ENCODE peak calls at places on chromosomes 6 and 20, in seven cellular contexts. One of them, this sample, is unnamed. For H3K4me1, the result is how much of the 10 kb centered on the place peaks cover.

GRCh38 chr20:10131612-10132345 is 86.9 kb upstream of the SNAP25 start:
- DNase-seq in adrenal gland: peak
- DNase-seq in A549: peak
- DNase-seq in gastrocnemius medialis: no peak
- DNase-seq in stomach: peak
- DNase-seq in cardiac muscle cell: peak
- DNase-seq in endodermal cell: peak
- DNase-seq in this sample: peak

GRCh38 chr20:37823276-37823980 is 79.5 kb upstream of the VSTM2L start:
- DNase-seq in A549: no peak
- DNase-seq in cardiac muscle cell: no peak
- DNase-seq in adrenal gland: no peak
- DNase-seq in gastrocnemius medialis: no peak
- DNase-seq in stomach: no peak
- DNase-seq in endodermal cell: no peak
- DNase-seq in this sample: no peak

GRCh38 chr6:44263357-44264100 is 1.8 kb downstream of the NFKBIE start:
- DNase-seq in endodermal cell: no peak
- DNase-seq in A549: peak
- DNase-seq in adrenal gland: no peak
- DNase-seq in gastrocnemius medialis: no peak
- DNase-seq in cardiac muscle cell: peak
- DNase-seq in stomach: no peak
- DNase-seq in this sample: peak

GRCh38 chr6:2990179-2990931 is 9.3 kb upstream of the NQO2 start:
- DNase-seq in adrenal gland: peak
- DNase-seq in cardiac muscle cell: peak
- DNase-seq in stomach: no peak
- DNase-seq in endodermal cell: peak
- DNase-seq in A549: no peak
- DNase-seq in gastrocnemius medialis: no peak
- DNase-seq in this sample: no peak

GRCh38 chr20:35311409-35311808 is 19.2 kb upstream of the FAM83C start:
- DNase-seq in gastrocnemius medialis: no peak
- DNase-seq in cardiac muscle cell: no peak
- DNase-seq in A549: no peak
- DNase-seq in endodermal cell: no peak
- DNase-seq in adrenal gland: no peak
- DNase-seq in stomach: no peak
- DNase-seq in this sample: no peak

GRCh38 chr6:32369678-32370077 is 2.0 kb downstream of the TSBP1 start:
- DNase-seq in adrenal gland: no peak
- DNase-seq in stomach: no peak
- DNase-seq in A549: peak
- DNase-seq in endodermal cell: no peak
- DNase-seq in cardiac muscle cell: peak
- DNase-seq in gastrocnemius medialis: no peak
- DNase-seq in this sample: no peak

GRCh38 chr6:24431045-24431451 is 28.3 kb downstream of the MRS2 start:
- DNase-seq in A549: peak
- DNase-seq in adrenal gland: no peak
- DNase-seq in cardiac muscle cell: peak
- DNase-seq in endodermal cell: peak
- DNase-seq in gastrocnemius medialis: no peak
- DNase-seq in stomach: no peak
- DNase-seq in this sample: no peak

GRCh38 chr6:37369321-37370196 is 15.8 kb downstream of the RNF8 start:
- DNase-seq in gastrocnemius medialis: no peak
- DNase-seq in endodermal cell: no peak
- DNase-seq in adrenal gland: no peak
- DNase-seq in A549: no peak
- DNase-seq in cardiac muscle cell: peak
- DNase-seq in stomach: no peak
- DNase-seq in this sample: no peak

GRCh38 chr6:45946887-45947286 is 68.8 kb downstream of the CLIC5 start:
- DNase-seq in adrenal gland: no peak
- DNase-seq in A549: no peak
- DNase-seq in stomach: no peak
- DNase-seq in gastrocnemius medialis: no peak
- DNase-seq in cardiac muscle cell: peak
- DNase-seq in endodermal cell: no peak
- DNase-seq in this sample: no peak

GRCh38 chr6:158763440-158764187 is 55.6 kb downstream of the EZR start:
- DNase-seq in cardiac muscle cell: no peak
- DNase-seq in stomach: no peak
- DNase-seq in A549: no peak
- DNase-seq in gastrocnemius medialis: no peak
- DNase-seq in adrenal gland: peak
- DNase-seq in endodermal cell: peak
- DNase-seq in this sample: no peak

GRCh38 chr20:34621383-34622367 is 55.2 kb downstream of the PIGU start:
- DNase-seq in gastrocnemius medialis: no peak
- DNase-seq in stomach: no peak
- DNase-seq in A549: peak
- DNase-seq in adrenal gland: no peak
- DNase-seq in cardiac muscle cell: peak
- DNase-seq in endodermal cell: peak
- DNase-seq in this sample: no peak

GRCh38 chr6:53603381-53604121 is 58.6 kb upstream of the GCLC start:
- DNase-seq in A549: no peak
- DNase-seq in adrenal gland: peak
- DNase-seq in cardiac muscle cell: peak
- DNase-seq in endodermal cell: no peak
- DNase-seq in stomach: no peak
- DNase-seq in gastrocnemius medialis: no peak
- DNase-seq in this sample: no peak

GRCh38 chr6:169241688-169242350 is 11.8 kb downstream of the THBS2 start:
- DNase-seq in gastrocnemius medialis: no peak
- DNase-seq in stomach: no peak
- DNase-seq in endodermal cell: no peak
- DNase-seq in adrenal gland: no peak
- DNase-seq in cardiac muscle cell: no peak
- DNase-seq in A549: no peak
- DNase-seq in this sample: no peak

GRCh38 chr6:113821445-113821844 is 35.7 kb upstream of the MARCKS start:
- DNase-seq in gastrocnemius medialis: no peak
- DNase-seq in A549: no peak
- DNase-seq in endodermal cell: no peak
- DNase-seq in cardiac muscle cell: no peak
- DNase-seq in adrenal gland: no peak
- DNase-seq in stomach: no peak
- DNase-seq in this sample: no peak

DNA sequence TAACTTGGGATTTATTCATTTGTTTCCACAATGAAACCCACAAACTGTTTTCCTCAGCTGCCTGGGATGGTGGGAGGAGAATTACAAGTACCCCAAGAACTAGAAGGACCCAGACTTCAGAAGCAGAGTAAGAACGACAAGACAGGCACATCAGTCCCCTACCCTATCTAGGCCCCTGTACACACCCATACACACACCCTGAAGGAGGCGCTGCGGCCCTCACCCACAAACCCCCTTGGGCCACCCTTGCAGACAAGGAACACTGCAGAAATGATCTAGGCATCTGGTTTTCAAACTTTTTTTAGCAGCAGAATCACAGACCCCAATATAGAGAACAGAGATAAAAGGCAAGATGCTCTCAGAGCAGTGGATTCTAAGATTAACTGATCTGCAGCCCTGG is 55.0 kb downstream of the TRERF1 start:
- DNase-seq in endodermal cell: peak
- DNase-seq in cardiac muscle cell: no peak
- DNase-seq in adrenal gland: no peak
- DNase-seq in gastrocnemius medialis: no peak
- DNase-seq in A549: no peak
- DNase-seq in stomach: no peak
- DNase-seq in this sample: no peak
- TF ChIP-seq CTCF in endodermal cell: peak
- TF ChIP-seq CTCF in cardiac muscle cell: peak
- TF ChIP-seq CTCF in adrenal gland: no peak
- TF ChIP-seq CTCF in gastrocnemius medialis: no peak
- TF ChIP-seq CTCF in A549: no peak
- TF ChIP-seq CTCF in stomach: no peak
- TF ChIP-seq CTCF in this sample: no peak

GRCh38 chr6:26301638-26302037 is 63.4 kb upstream of the BTN3A2 start:
- DNase-seq in gastrocnemius medialis: no peak
- DNase-seq in stomach: no peak
- DNase-seq in endodermal cell: no peak
- DNase-seq in cardiac muscle cell: no peak
- DNase-seq in adrenal gland: no peak
- DNase-seq in A549: no peak
- DNase-seq in this sample: no peak

GRCh38 chr6:26302941-26303559 is 61.9 kb upstream of the BTN3A2 start:
- DNase-seq in endodermal cell: no peak
- DNase-seq in gastrocnemius medialis: no peak
- DNase-seq in stomach: no peak
- DNase-seq in adrenal gland: no peak
- DNase-seq in cardiac muscle cell: no peak
- DNase-seq in A549: no peak
- DNase-seq in this sample: no peak

GRCh38 chr6:26305097-26305841 is 59.7 kb upstream of the BTN3A2 start:
- DNase-seq in gastrocnemius medialis: no peak
- DNase-seq in endodermal cell: peak
- DNase-seq in adrenal gland: peak
- DNase-seq in A549: no peak
- DNase-seq in stomach: peak
- DNase-seq in cardiac muscle cell: peak
- DNase-seq in this sample: peak

GRCh38 chr6:26306248-26306647 is 58.8 kb upstream of the BTN3A2 start:
- DNase-seq in cardiac muscle cell: no peak
- DNase-seq in adrenal gland: no peak
- DNase-seq in endodermal cell: no peak
- DNase-seq in gastrocnemius medialis: no peak
- DNase-seq in stomach: no peak
- DNase-seq in A549: no peak
- DNase-seq in this sample: no peak

DNA sequence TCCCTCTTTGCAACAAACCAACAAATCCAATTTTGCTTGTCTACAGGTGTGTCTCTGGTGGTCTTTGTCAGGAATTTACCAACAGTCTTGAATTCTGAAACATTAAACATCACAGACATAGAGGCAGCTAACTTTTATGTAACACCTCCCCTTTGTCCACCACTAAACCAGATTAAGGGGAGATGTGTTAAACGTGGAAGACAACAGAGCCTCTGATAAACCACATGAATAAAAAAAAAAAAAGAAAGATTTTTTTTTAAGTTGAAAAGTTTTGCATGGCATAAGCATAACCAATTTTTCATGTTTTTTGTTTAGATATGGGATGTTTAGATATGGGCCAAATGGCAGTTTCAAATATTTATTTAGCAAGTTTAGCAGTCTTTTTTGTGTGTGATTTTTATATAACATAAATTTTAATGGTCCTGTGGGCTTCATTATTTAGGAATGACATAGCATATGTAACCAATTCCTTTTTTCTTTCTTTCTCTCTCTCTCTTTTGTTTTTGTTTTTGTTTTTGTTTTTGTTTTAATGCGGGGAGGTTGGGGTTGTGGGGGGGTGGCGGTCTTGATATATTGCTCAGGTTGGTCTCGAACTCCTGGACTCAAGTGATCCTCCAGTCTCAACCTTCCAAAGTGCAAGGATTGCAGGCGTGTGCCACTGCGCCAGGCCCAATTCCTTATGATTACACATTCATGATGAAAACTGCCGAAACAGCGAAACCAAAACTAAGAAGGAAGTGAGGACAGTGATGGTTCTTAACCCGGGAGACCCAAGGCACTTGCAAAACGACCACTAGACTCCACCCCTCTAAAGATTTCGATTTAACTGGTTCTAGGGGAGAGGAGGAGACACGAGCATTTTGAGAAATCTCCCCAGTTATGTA is 60.5 kb upstream of the BTN3A2 start:
- DNase-seq in A549: no peak
- DNase-seq in cardiac muscle cell: peak
- DNase-seq in adrenal gland: peak
- DNase-seq in gastrocnemius medialis: no peak
- DNase-seq in endodermal cell: no peak
- DNase-seq in stomach: no peak
- DNase-seq in this sample: no peak
- H3K4me3 ChIP-seq in A549: peak
- H3K4me3 ChIP-seq in cardiac muscle cell: peak
- H3K4me3 ChIP-seq in adrenal gland: peak
- H3K4me3 ChIP-seq in gastrocnemius medialis: peak
- H3K4me3 ChIP-seq in endodermal cell: peak
- H3K4me3 ChIP-seq in stomach: peak
- H3K4me3 ChIP-seq in this sample: no peak

GRCh38 chr20:62814060-62814708 is 2.7 kb upstream of the COL9A3 start:
- DNase-seq in endodermal cell: no peak
- DNase-seq in gastrocnemius medialis: no peak
- DNase-seq in adrenal gland: no peak
- DNase-seq in A549: no peak
- DNase-seq in cardiac muscle cell: no peak
- DNase-seq in stomach: no peak
- DNase-seq in this sample: no peak
- H3K4me1 ChIP-seq in endodermal cell: under half
- H3K4me1 ChIP-seq in gastrocnemius medialis: under half
- H3K4me1 ChIP-seq in adrenal gland: under half
- H3K4me1 ChIP-seq in A549: under half
- H3K4me1 ChIP-seq in cardiac muscle cell: under half
- H3K4me1 ChIP-seq in stomach: under half
- H3K4me1 ChIP-seq in this sample: under half

DNA sequence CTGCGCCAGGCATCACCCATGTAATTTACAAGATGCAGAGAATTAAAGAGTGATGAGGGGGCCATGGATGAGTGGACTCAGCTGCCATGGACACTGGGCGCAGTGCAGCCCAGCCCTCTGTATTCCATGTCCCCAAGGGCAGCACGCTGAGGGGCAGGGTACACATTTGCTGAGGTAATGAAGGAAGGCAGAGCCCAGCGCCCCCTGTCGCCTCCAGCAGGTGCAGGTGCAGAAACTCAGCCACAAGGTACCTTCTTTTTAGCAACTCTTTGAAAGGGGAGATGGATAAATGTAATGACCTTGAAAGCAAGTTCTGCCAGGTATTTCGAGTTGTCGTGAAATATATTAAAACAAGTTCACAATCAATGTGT is 7.1 kb downstream of the CD93 start:
- DNase-seq in endodermal cell: peak
- DNase-seq in adrenal gland: no peak
- DNase-seq in A549: no peak
- DNase-seq in cardiac muscle cell: no peak
- DNase-seq in gastrocnemius medialis: no peak
- DNase-seq in stomach: no peak
- DNase-seq in this sample: no peak
- TF ChIP-seq CTCF in endodermal cell: peak
- TF ChIP-seq CTCF in adrenal gland: no peak
- TF ChIP-seq CTCF in A549: peak
- TF ChIP-seq CTCF in cardiac muscle cell: peak
- TF ChIP-seq CTCF in gastrocnemius medialis: no peak
- TF ChIP-seq CTCF in stomach: no peak
- TF ChIP-seq CTCF in this sample: no peak

GRCh38 chr6:154542747-154543146 is 32.3 kb upstream of the CNKSR3 start:
- DNase-seq in A549: no peak
- DNase-seq in stomach: no peak
- DNase-seq in adrenal gland: no peak
- DNase-seq in cardiac muscle cell: no peak
- DNase-seq in endodermal cell: peak
- DNase-seq in gastrocnemius medialis: no peak
- DNase-seq in this sample: no peak
- H3K4me3 ChIP-seq in A549: no peak
- H3K4me3 ChIP-seq in stomach: no peak
- H3K4me3 ChIP-seq in adrenal gland: no peak
- H3K4me3 ChIP-seq in cardiac muscle cell: no peak
- H3K4me3 ChIP-seq in endodermal cell: peak
- H3K4me3 ChIP-seq in gastrocnemius medialis: no peak
- H3K4me3 ChIP-seq in this sample: no peak